ENCODE peak calls at places on chromosome 11, in five cellular contexts. H, C, W, L and P are unnamed samples.

GRCh38 chr11:58893899-58894298 is 45.4 kb upstream of the GLYATL1 start:
- DNase-seq in C (no peak), L (no peak), W (no peak), H (no peak), P (no peak)

GRCh38 chr11:16924826-16925494 is 89.3 kb downstream of the PLEKHA7 start:
- DNase-seq in W (no peak), L (no peak), C (peak; percentile 38), H (no peak), P (no peak)

GRCh38 chr11:2272241-2272945 is 2.0 kb upstream of the ASCL2 start:
- DNase-seq in H (no peak), C (no peak), W (no peak), L (no peak), P (no peak)

GRCh38 chr11:87290304-87290922 is 252.7 kb downstream of the TMEM135 start:
- DNase-seq in W (peak; percentile 64), H (peak; percentile 73), C (no peak), L (peak; percentile 25), P (no peak)

GRCh38 chr11:20584093-20584774 is 15.2 kb upstream of the SLC6A5 start:
- DNase-seq in L (no peak), H (no peak), W (no peak), C (no peak), P (no peak)

GRCh38 chr11:9206496-9206895 is 58.7 kb downstream of the DENND5A start:
- DNase-seq in W (no peak), C (no peak), L (peak; percentile 46), H (no peak), P (no peak)

GRCh38 chr11:17986007-17986710 is 26.7 kb downstream of the SERGEF start:
- DNase-seq in H (no peak), W (no peak), C (no peak), L (peak; percentile 44), P (no peak)

GRCh38 chr11:70517996-70518907 is 119.9 kb downstream of the CTTN start:
- DNase-seq in L (peak; percentile 52), C (no peak), W (no peak), H (no peak), P (no peak)

GRCh38 chr11:47233989-47234668 is 14.5 kb downstream of the ACP2 start:
- DNase-seq in C (peak; percentile 6), H (no peak), L (no peak), W (peak; percentile 46), P (no peak)